ENCODE peak calls at places on chromosomes 6 and 20, in ten cellular contexts. H, L, Z, T, U, E, F, Y, X and V are unnamed samples.

GRCh38 chr20:45378191-45378590 is at the start of gene TP53TG5:
- DNase-seq in H (no peak), L (no peak), Z (no peak), T (no peak), U (peak; percentile 3), E (no peak), F (no peak), Y (no peak), X (no peak), V (no peak)

GRCh38 chr6:105645166-105645565 is 242.3 kb upstream of the PREP start:
- DNase-seq in H (no peak), L (no peak), Z (no peak), T (no peak), U (no peak), E (no peak), F (no peak), Y (no peak), X (no peak), V (no peak)

GRCh38 chr6:147203311-147204059 is 732 bp upstream of the STXBP5 start:
- DNase-seq in H (peak; percentile 54), L (peak; percentile 79), Z (peak; percentile 58), T (peak; percentile 76), U (peak; percentile 55), E (peak; percentile 59), F (no peak), Y (peak; percentile 55), X (peak; percentile 95), V (peak; percentile 54)

GRCh38 chr6:144216668-144217218 is 66.4 kb downstream of the STX11 start:
- DNase-seq in H (no peak), L (no peak), Z (no peak), T (no peak), U (no peak), E (no peak), F (no peak), Y (no peak), X (no peak), V (no peak)

GRCh38 chr6:34562861-34563512 is 6.9 kb upstream of the SPDEF start:
- DNase-seq in H (no peak), L (no peak), Z (no peak), T (no peak), U (no peak), E (no peak), F (no peak), Y (peak; percentile 47), X (no peak), V (no peak)

GRCh38 chr6:84426002-84426705 is 198.7 kb upstream of the CEP162 start:
- DNase-seq in H (no peak), L (no peak), Z (no peak), T (no peak), U (no peak), E (no peak), F (no peak), Y (no peak), X (no peak), V (no peak)

GRCh38 chr6:113825776-113826175 is 31.4 kb upstream of the MARCKS start:
- DNase-seq in H (no peak), L (peak; percentile 84), Z (no peak), T (peak; percentile 84), U (no peak), E (no peak), F (peak; percentile 60), Y (no peak), X (peak; percentile 85), V (no peak)

GRCh38 chr20:36092424-36093024 is 62.0 kb upstream of the EPB41L1 start:
- DNase-seq in H (peak; percentile 18), L (peak; percentile 67), Z (peak; percentile 59), T (no peak), U (no peak), E (peak; percentile 32), F (no peak), Y (peak; percentile 72), X (peak; percentile 65), V (peak; percentile 10)

GRCh38 chr20:6381887-6382286 is 259.1 kb upstream of the FERMT1 start:
- DNase-seq in H (no peak), L (no peak), Z (no peak), T (peak; percentile 44), U (peak; percentile 27), E (no peak), F (no peak), Y (peak; percentile 6), X (peak; percentile 13), V (no peak)

GRCh38 chr20:43824699-43825402 is 89.8 kb upstream of the TOX2 start:
- DNase-seq in H (no peak), L (no peak), Z (peak; percentile 32), T (peak; percentile 29), U (no peak), E (peak; percentile 39), F (no peak), Y (peak; percentile 19), X (peak; percentile 39), V (no peak)

GRCh38 chr6:85460951-85461805 is 11.3 kb downstream of the NT5E start:
- DNase-seq in H (no peak), L (no peak), Z (peak; percentile 19), T (no peak), U (no peak), E (no peak), F (peak; percentile 42), Y (peak; percentile 9), X (peak; percentile 68), V (no peak)

GRCh38 chr6:112983741-112984221 is 636.7 kb downstream of the RFPL4B start:
- DNase-seq in H (no peak), L (no peak), Z (no peak), T (peak; percentile 31), U (no peak), E (no peak), F (peak; percentile 31), Y (no peak), X (peak; percentile 23), V (peak; percentile 2)

GRCh38 chr6:116278853-116279231 is 888 bp downstream of the TSPYL1 start:
- DNase-seq in H (peak; percentile 24), L (peak; percentile 72), Z (no peak), T (peak; percentile 39), U (no peak), E (no peak), F (no peak), Y (no peak), X (no peak), V (no peak)

GRCh38 chr6:89485320-89485719 is 52.4 kb downstream of the ANKRD6 start:
- DNase-seq in H (no peak), L (no peak), Z (no peak), T (no peak), U (no peak), E (no peak), F (no peak), Y (no peak), X (no peak), V (no peak)

GRCh38 chr6:165685302-165685701 is 22.3 kb upstream of the PDE10A start:
- DNase-seq in H (no peak), L (no peak), Z (no peak), T (no peak), U (no peak), E (no peak), F (no peak), Y (no peak), X (no peak), V (no peak)

GRCh38 chr6:96990462-96990861 is 65.9 kb downstream of the KLHL32 start:
- DNase-seq in H (no peak), L (no peak), Z (no peak), T (no peak), U (no peak), E (peak; percentile 40), F (no peak), Y (no peak), X (no peak), V (no peak)

GRCh38 chr6:2770171-2770570 is 5.0 kb downstream of the WRNIP1 start:
- DNase-seq in H (no peak), L (no peak), Z (no peak), T (no peak), U (peak; percentile 80), E (no peak), F (no peak), Y (peak; percentile 40), X (no peak), V (no peak)

GRCh38 chr6:109867009-109867969 is 110.8 kb upstream of the GPR6 start:
- DNase-seq in H (no peak), L (peak; percentile 80), Z (no peak), T (peak; percentile 6), U (no peak), E (no peak), F (no peak), Y (no peak), X (peak; percentile 10), V (no peak)

GRCh38 chr6:50025258-50025657 is 3.5 kb upstream of the DEFB110 start:
- DNase-seq in H (no peak), L (no peak), Z (no peak), T (no peak), U (no peak), E (no peak), F (no peak), Y (no peak), X (no peak), V (no peak)

GRCh38 chr20:6704132-6704861 is 63.2 kb upstream of the BMP2 start:
- DNase-seq in H (no peak), L (no peak), Z (no peak), T (peak; percentile 75), U (no peak), E (no peak), F (peak; percentile 69), Y (peak; percentile 35), X (peak; percentile 74), V (no peak)

GRCh38 chr20:63738687-63739128 is 868 bp upstream of the SLC2A4RG start:
- DNase-seq in H (peak; percentile 46), L (peak; percentile 79), Z (no peak), T (no peak), U (no peak), E (peak; percentile 79), F (no peak), Y (no peak), X (peak; percentile 56), V (no peak)

GRCh38 chr6:68710916-68711315 is 75.8 kb downstream of the ADGRB3 start:
- DNase-seq in H (no peak), L (no peak), Z (no peak), T (no peak), U (no peak), E (no peak), F (no peak), Y (no peak), X (no peak), V (no peak)

GRCh38 chr6:9252784-9253183 is 817.4 kb upstream of the SLC35B3 start:
- DNase-seq in H (no peak), L (no peak), Z (no peak), T (no peak), U (no peak), E (peak; percentile 27), F (no peak), Y (no peak), X (no peak), V (no peak)

GRCh38 chr6:43936476-43936875 is 166.5 kb downstream of the VEGFA start:
- DNase-seq in H (no peak), L (peak; percentile 35), Z (no peak), T (no peak), U (no peak), E (peak; percentile 16), F (no peak), Y (no peak), X (peak; percentile 16), V (no peak)

GRCh38 chr6:12476484-12476883 is 186.3 kb downstream of the EDN1 start:
- DNase-seq in H (no peak), L (no peak), Z (no peak), T (no peak), U (no peak), E (no peak), F (no peak), Y (no peak), X (no peak), V (no peak)

GRCh38 chr6:161242779-161243693 is 30.8 kb downstream of the AGPAT4 start:
- DNase-seq in H (no peak), L (no peak), Z (no peak), T (peak; percentile 41), U (no peak), E (peak; percentile 87), F (peak; percentile 52), Y (no peak), X (peak; percentile 95), V (no peak)

GRCh38 chr6:2275207-2275891 is 29.9 kb upstream of the GMDS start:
- DNase-seq in H (no peak), L (no peak), Z (no peak), T (peak; percentile 72), U (no peak), E (no peak), F (no peak), Y (no peak), X (peak; percentile 49), V (no peak)

GRCh38 chr20:24614341-24614740 is 144.9 kb downstream of the SYNDIG1 start:
- DNase-seq in H (no peak), L (no peak), Z (no peak), T (no peak), U (no peak), E (no peak), F (no peak), Y (no peak), X (no peak), V (no peak)